ENCODE peak calls at places on chromosomes 6 and 20, in nine cellular contexts. One of them, this sample, is unnamed.

GRCh38 chr6:42099340-42100028 is 42.9 kb downstream of the C6orf132 start:
- DNase-seq in small intestine: peak; percentile 93
- DNase-seq in effector CD8-positive, alpha-beta T cell: no peak
- DNase-seq in tibial artery: no peak
- DNase-seq in cardiac fibroblast: peak; percentile 76
- DNase-seq in tibial nerve: peak; percentile 22
- DNase-seq in activated CD4-positive, alpha-beta T cell treated with anti-CD3 and anti-CD28 coated beads for 48 hours: peak; percentile 52
- DNase-seq in heart right ventricle: no peak
- DNase-seq in cardiac muscle cell: peak; percentile 72
- DNase-seq in this sample: no peak

GRCh38 chr6:151900897-151901485 is 93.5 kb downstream of the ESR1 start:
- DNase-seq in small intestine: no peak
- DNase-seq in effector CD8-positive, alpha-beta T cell: no peak
- DNase-seq in tibial artery: no peak
- DNase-seq in cardiac fibroblast: no peak
- DNase-seq in tibial nerve: no peak
- DNase-seq in activated CD4-positive, alpha-beta T cell treated with anti-CD3 and anti-CD28 coated beads for 48 hours: no peak
- DNase-seq in heart right ventricle: no peak
- DNase-seq in cardiac muscle cell: no peak
- DNase-seq in this sample: no peak

GRCh38 chr6:117188627-117189201 is 76.6 kb upstream of the VGLL2 start:
- DNase-seq in small intestine: no peak
- DNase-seq in effector CD8-positive, alpha-beta T cell: no peak
- DNase-seq in tibial artery: no peak
- DNase-seq in cardiac fibroblast: peak; percentile 18
- DNase-seq in tibial nerve: no peak
- DNase-seq in activated CD4-positive, alpha-beta T cell treated with anti-CD3 and anti-CD28 coated beads for 48 hours: no peak
- DNase-seq in heart right ventricle: no peak
- DNase-seq in cardiac muscle cell: no peak
- DNase-seq in this sample: no peak

GRCh38 chr6:33197431-33198048 is 2.9 kb downstream of the RXRB start:
- DNase-seq in small intestine: peak; percentile 78
- DNase-seq in effector CD8-positive, alpha-beta T cell: no peak
- DNase-seq in tibial artery: no peak
- DNase-seq in cardiac fibroblast: peak; percentile 72
- DNase-seq in tibial nerve: no peak
- DNase-seq in activated CD4-positive, alpha-beta T cell treated with anti-CD3 and anti-CD28 coated beads for 48 hours: peak; percentile 28
- DNase-seq in heart right ventricle: peak; percentile 38
- DNase-seq in cardiac muscle cell: peak; percentile 82
- DNase-seq in this sample: no peak

GRCh38 chr20:63538204-63539091 is 1.3 kb upstream of the PTK6 start:
- DNase-seq in small intestine: peak; percentile 84
- DNase-seq in effector CD8-positive, alpha-beta T cell: peak; percentile 44
- DNase-seq in tibial artery: no peak
- DNase-seq in cardiac fibroblast: peak; percentile 38
- DNase-seq in tibial nerve: no peak
- DNase-seq in activated CD4-positive, alpha-beta T cell treated with anti-CD3 and anti-CD28 coated beads for 48 hours: no peak
- DNase-seq in heart right ventricle: no peak
- DNase-seq in cardiac muscle cell: no peak
- DNase-seq in this sample: no peak

GRCh38 chr6:143691155-143691554 is 13.4 kb downstream of the PHACTR2 start:
- DNase-seq in small intestine: no peak
- DNase-seq in effector CD8-positive, alpha-beta T cell: no peak
- DNase-seq in tibial artery: no peak
- DNase-seq in cardiac fibroblast: no peak
- DNase-seq in tibial nerve: no peak
- DNase-seq in activated CD4-positive, alpha-beta T cell treated with anti-CD3 and anti-CD28 coated beads for 48 hours: no peak
- DNase-seq in heart right ventricle: no peak
- DNase-seq in cardiac muscle cell: no peak
- DNase-seq in this sample: no peak

GRCh38 chr6:144689503-144690040 is 404.4 kb downstream of the UTRN start:
- DNase-seq in small intestine: no peak
- DNase-seq in effector CD8-positive, alpha-beta T cell: no peak
- DNase-seq in tibial artery: no peak
- DNase-seq in cardiac fibroblast: no peak
- DNase-seq in tibial nerve: no peak
- DNase-seq in activated CD4-positive, alpha-beta T cell treated with anti-CD3 and anti-CD28 coated beads for 48 hours: no peak
- DNase-seq in heart right ventricle: no peak
- DNase-seq in cardiac muscle cell: no peak
- DNase-seq in this sample: no peak

GRCh38 chr6:135323979-135324378 is 142.9 kb downstream of the MYB start:
- DNase-seq in small intestine: no peak
- DNase-seq in effector CD8-positive, alpha-beta T cell: no peak
- DNase-seq in tibial artery: no peak
- DNase-seq in cardiac fibroblast: no peak
- DNase-seq in tibial nerve: no peak
- DNase-seq in activated CD4-positive, alpha-beta T cell treated with anti-CD3 and anti-CD28 coated beads for 48 hours: no peak
- DNase-seq in heart right ventricle: no peak
- DNase-seq in cardiac muscle cell: no peak
- DNase-seq in this sample: no peak

GRCh38 chr6:72702421-72702820 is 80.6 kb downstream of the KCNQ5 start:
- DNase-seq in small intestine: no peak
- DNase-seq in effector CD8-positive, alpha-beta T cell: no peak
- DNase-seq in tibial artery: no peak
- DNase-seq in cardiac fibroblast: no peak
- DNase-seq in tibial nerve: no peak
- DNase-seq in activated CD4-positive, alpha-beta T cell treated with anti-CD3 and anti-CD28 coated beads for 48 hours: no peak
- DNase-seq in heart right ventricle: no peak
- DNase-seq in cardiac muscle cell: no peak
- DNase-seq in this sample: no peak

GRCh38 chr20:2022163-2022562 is 28.3 kb upstream of the PDYN start:
- DNase-seq in small intestine: no peak
- DNase-seq in effector CD8-positive, alpha-beta T cell: no peak
- DNase-seq in tibial artery: no peak
- DNase-seq in cardiac fibroblast: no peak
- DNase-seq in tibial nerve: no peak
- DNase-seq in activated CD4-positive, alpha-beta T cell treated with anti-CD3 and anti-CD28 coated beads for 48 hours: no peak
- DNase-seq in heart right ventricle: no peak
- DNase-seq in cardiac muscle cell: no peak
- DNase-seq in this sample: no peak

GRCh38 chr6:10658910-10659696 is 35.3 kb downstream of the C6orf52 start:
- DNase-seq in small intestine: no peak
- DNase-seq in effector CD8-positive, alpha-beta T cell: no peak
- DNase-seq in tibial artery: no peak
- DNase-seq in cardiac fibroblast: no peak
- DNase-seq in tibial nerve: no peak
- DNase-seq in activated CD4-positive, alpha-beta T cell treated with anti-CD3 and anti-CD28 coated beads for 48 hours: no peak
- DNase-seq in heart right ventricle: no peak
- DNase-seq in cardiac muscle cell: no peak
- DNase-seq in this sample: no peak

GRCh38 chr6:39073471-39074355 is 25.1 kb downstream of the GLP1R start:
- DNase-seq in small intestine: no peak
- DNase-seq in effector CD8-positive, alpha-beta T cell: no peak
- DNase-seq in tibial artery: peak; percentile 50
- DNase-seq in cardiac fibroblast: no peak
- DNase-seq in tibial nerve: no peak
- DNase-seq in activated CD4-positive, alpha-beta T cell treated with anti-CD3 and anti-CD28 coated beads for 48 hours: no peak
- DNase-seq in heart right ventricle: no peak
- DNase-seq in cardiac muscle cell: no peak
- DNase-seq in this sample: no peak

GRCh38 chr6:37850728-37851285 is 31.3 kb downstream of the ZFAND3 start:
- DNase-seq in small intestine: no peak
- DNase-seq in effector CD8-positive, alpha-beta T cell: no peak
- DNase-seq in tibial artery: no peak
- DNase-seq in cardiac fibroblast: no peak
- DNase-seq in tibial nerve: no peak
- DNase-seq in activated CD4-positive, alpha-beta T cell treated with anti-CD3 and anti-CD28 coated beads for 48 hours: no peak
- DNase-seq in heart right ventricle: no peak
- DNase-seq in cardiac muscle cell: no peak
- DNase-seq in this sample: no peak

GRCh38 chr20:58571942-58572666 is 56.9 kb upstream of the APCDD1L start:
- DNase-seq in small intestine: no peak
- DNase-seq in effector CD8-positive, alpha-beta T cell: no peak
- DNase-seq in tibial artery: no peak
- DNase-seq in cardiac fibroblast: no peak
- DNase-seq in tibial nerve: no peak
- DNase-seq in activated CD4-positive, alpha-beta T cell treated with anti-CD3 and anti-CD28 coated beads for 48 hours: no peak
- DNase-seq in heart right ventricle: no peak
- DNase-seq in cardiac muscle cell: peak; percentile 39
- DNase-seq in this sample: no peak

GRCh38 chr6:20632696-20633095 is 98.4 kb downstream of the CDKAL1 start:
- DNase-seq in small intestine: no peak
- DNase-seq in effector CD8-positive, alpha-beta T cell: no peak
- DNase-seq in tibial artery: no peak
- DNase-seq in cardiac fibroblast: no peak
- DNase-seq in tibial nerve: no peak
- DNase-seq in activated CD4-positive, alpha-beta T cell treated with anti-CD3 and anti-CD28 coated beads for 48 hours: no peak
- DNase-seq in heart right ventricle: no peak
- DNase-seq in cardiac muscle cell: no peak
- DNase-seq in this sample: no peak

GRCh38 chr6:161522286-161522685 is 248.4 kb upstream of the AGPAT4 start:
- DNase-seq in small intestine: no peak
- DNase-seq in effector CD8-positive, alpha-beta T cell: no peak
- DNase-seq in tibial artery: no peak
- DNase-seq in cardiac fibroblast: no peak
- DNase-seq in tibial nerve: no peak
- DNase-seq in activated CD4-positive, alpha-beta T cell treated with anti-CD3 and anti-CD28 coated beads for 48 hours: no peak
- DNase-seq in heart right ventricle: no peak
- DNase-seq in cardiac muscle cell: no peak
- DNase-seq in this sample: no peak

GRCh38 chr6:47922391-47922790 is 140.6 kb downstream of the OPN5 start:
- DNase-seq in small intestine: no peak
- DNase-seq in effector CD8-positive, alpha-beta T cell: no peak
- DNase-seq in tibial artery: no peak
- DNase-seq in cardiac fibroblast: no peak
- DNase-seq in tibial nerve: no peak
- DNase-seq in activated CD4-positive, alpha-beta T cell treated with anti-CD3 and anti-CD28 coated beads for 48 hours: no peak
- DNase-seq in heart right ventricle: no peak
- DNase-seq in cardiac muscle cell: peak; percentile 42
- DNase-seq in this sample: no peak

GRCh38 chr6:71194730-71195129 is 93.9 kb upstream of the OGFRL1 start:
- DNase-seq in small intestine: no peak
- DNase-seq in effector CD8-positive, alpha-beta T cell: no peak
- DNase-seq in tibial artery: no peak
- DNase-seq in cardiac fibroblast: peak; percentile 82
- DNase-seq in tibial nerve: no peak
- DNase-seq in activated CD4-positive, alpha-beta T cell treated with anti-CD3 and anti-CD28 coated beads for 48 hours: no peak
- DNase-seq in heart right ventricle: no peak
- DNase-seq in cardiac muscle cell: peak; percentile 87
- DNase-seq in this sample: no peak

GRCh38 chr6:30450908-30451818 is 38.1 kb upstream of the HLA-E start:
- DNase-seq in small intestine: peak; percentile 48
- DNase-seq in effector CD8-positive, alpha-beta T cell: peak; percentile 24
- DNase-seq in tibial artery: no peak
- DNase-seq in cardiac fibroblast: peak; percentile 44
- DNase-seq in tibial nerve: no peak
- DNase-seq in activated CD4-positive, alpha-beta T cell treated with anti-CD3 and anti-CD28 coated beads for 48 hours: peak; percentile 71
- DNase-seq in heart right ventricle: peak; percentile 39
- DNase-seq in cardiac muscle cell: peak; percentile 72
- DNase-seq in this sample: no peak

GRCh38 chr6:107731422-107732319 is 92.4 kb downstream of the SCML4 start:
- DNase-seq in small intestine: peak; percentile 91
- DNase-seq in effector CD8-positive, alpha-beta T cell: no peak
- DNase-seq in tibial artery: no peak
- DNase-seq in cardiac fibroblast: no peak
- DNase-seq in tibial nerve: no peak
- DNase-seq in activated CD4-positive, alpha-beta T cell treated with anti-CD3 and anti-CD28 coated beads for 48 hours: peak; percentile 28
- DNase-seq in heart right ventricle: no peak
- DNase-seq in cardiac muscle cell: no peak
- DNase-seq in this sample: no peak

GRCh38 chr6:106903299-106903698 is 71.2 kb downstream of the CD24 start:
- DNase-seq in small intestine: no peak
- DNase-seq in effector CD8-positive, alpha-beta T cell: no peak
- DNase-seq in tibial artery: no peak
- DNase-seq in cardiac fibroblast: no peak
- DNase-seq in tibial nerve: no peak
- DNase-seq in activated CD4-positive, alpha-beta T cell treated with anti-CD3 and anti-CD28 coated beads for 48 hours: no peak
- DNase-seq in heart right ventricle: no peak
- DNase-seq in cardiac muscle cell: no peak
- DNase-seq in this sample: no peak

This sample was measured in ascending aorta.